ENCODE peak calls at places on chromosomes 2 and 18, in five cellular contexts. G is OCI-LY7, W is DND-41, L is GM23338, V is fibroblast of lung. Y is an unnamed sample.

GRCh38 chr2:196988599-196988998 is 62.1 kb upstream of the PGAP1 start:
- DNase-seq in G (no peak), W (peak; percentile 22), L (no peak), V (peak; percentile 15), Y (no peak)

GRCh38 chr18:45626330-45627203 is 11.3 kb downstream of the SLC14A2 start:
- DNase-seq in G (no peak), W (no peak), L (peak; percentile 78), V (no peak), Y (no peak)

GRCh38 chr2:216695401-216695821 is at the start of gene IGFBP5:
- DNase-seq in G (no peak), W (no peak), L (peak; percentile 94), V (peak; percentile 96), Y (no peak)

GRCh38 chr2:150167711-150168110 is 319.8 kb downstream of the RND3 start:
- DNase-seq in G (no peak), W (no peak), L (no peak), V (peak; percentile 51), Y (no peak)

GRCh38 chr2:105391058-105391627 is 7.7 kb downstream of the FHL2 start:
- DNase-seq in G (no peak), W (no peak), L (no peak), V (no peak), Y (no peak)

GRCh38 chr2:95374029-95374428 is 28.5 kb upstream of the FAHD2A start:
- DNase-seq in G (no peak), W (no peak), L (no peak), V (no peak), Y (no peak)

GRCh38 chr2:83196225-83196624 is 1262.9 kb downstream of the SUCLG1 start:
- DNase-seq in G (peak; percentile 14), W (no peak), L (peak; percentile 44), V (peak; percentile 75), Y (peak; percentile 67)

GRCh38 chr18:46211816-46212215 is 107.6 kb downstream of the HAUS1 start:
- DNase-seq in G (no peak), W (no peak), L (no peak), V (peak; percentile 37), Y (no peak)

GRCh38 chr2:25341753-25342371 is at the start of gene DNMT3A:
- DNase-seq in G (peak; percentile 72), W (peak; percentile 78), L (peak; percentile 78), V (peak; percentile 69), Y (peak; percentile 69)

GRCh38 chr18:45569566-45569965 is 45.7 kb upstream of the SLC14A2 start:
- DNase-seq in G (no peak), W (no peak), L (no peak), V (no peak), Y (no peak)

GRCh38 chr2:43220982-43221659 is 5.3 kb downstream of the ZFP36L2 start:
- DNase-seq in G (peak; percentile 54), W (peak; percentile 85), L (peak; percentile 76), V (peak; percentile 99), Y (peak; percentile 76)

GRCh38 chr2:119219873-119220272 is 3.8 kb upstream of the STEAP3 start:
- DNase-seq in G (no peak), W (no peak), L (no peak), V (peak; percentile 47), Y (no peak)

GRCh38 chr2:220775856-220776467 is 796.1 kb downstream of the EPHA4 start:
- DNase-seq in G (no peak), W (no peak), L (peak; percentile 6), V (no peak), Y (no peak)

GRCh38 chr2:135055182-135055786 is 3.2 kb downstream of the RAB3GAP1 start:
- DNase-seq in G (no peak), W (no peak), L (no peak), V (peak; percentile 43), Y (no peak)

GRCh38 chr2:78993518-78994148 is 31.9 kb upstream of the REG3G start:
- DNase-seq in G (no peak), W (no peak), L (peak; percentile 43), V (no peak), Y (peak; percentile 59)

GRCh38 chr2:64462171-64462570 is 8.2 kb downstream of the LGALSL start:
- DNase-seq in G (no peak), W (no peak), L (no peak), V (no peak), Y (no peak)

GRCh38 chr2:231483398-231484329 is 19.4 kb upstream of the NCL start:
- DNase-seq in G (no peak), W (no peak), L (peak; percentile 73), V (no peak), Y (no peak)
- H2AFZ ChIP-seq in G (peak overlapping the region; percentile 43), W (no peak overlapping the region), L (peak overlapping the region; percentile 86), V (peak overlapping the region; percentile 74), Y (no peak overlapping the region)

DNA sequence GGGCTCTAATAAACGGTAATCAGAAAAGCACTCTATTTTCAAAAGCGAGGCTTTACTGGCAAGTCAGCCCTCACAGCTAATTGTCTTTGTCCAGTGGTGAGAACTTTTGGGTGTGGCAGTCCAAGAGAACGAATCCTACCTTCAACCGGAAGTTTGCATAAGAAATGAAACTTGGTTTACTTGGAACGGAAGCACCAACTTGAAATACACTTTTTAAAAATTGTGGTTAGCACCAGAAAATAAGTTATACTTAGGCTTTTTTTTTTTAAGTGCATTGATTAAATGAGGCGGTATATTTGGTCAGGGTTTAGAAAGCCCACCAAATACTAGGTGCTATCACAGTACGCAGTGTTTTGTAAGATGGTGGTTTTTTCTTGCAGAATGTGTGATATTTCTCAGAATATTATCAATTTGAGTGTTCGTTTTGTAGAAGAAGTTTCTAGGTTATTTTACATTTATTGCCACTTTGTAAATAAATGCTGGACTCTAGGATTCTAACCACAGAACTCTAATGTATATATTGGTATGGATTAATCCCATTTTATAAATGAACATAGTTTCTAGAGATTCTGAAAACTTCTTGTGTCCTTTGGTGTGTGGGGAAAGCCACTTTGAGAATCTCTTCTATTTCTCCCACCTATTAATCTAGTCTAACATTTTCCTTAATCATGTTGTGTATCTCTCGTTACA is 1.2 kb downstream of the MYL12A start:
- DNase-seq in G (peak; percentile 67), W (peak; percentile 37), L (no peak), V (peak; percentile 70), Y (peak; percentile 77)
- H4K20me1 ChIP-seq in G (peaks cover 21% of the 10 kb centered on the region), W (peaks cover 19% of the 10 kb centered on the region), L (peaks cover 17% of the 10 kb centered on the region), V (no peaks in the 10 kb centered on the region), Y (peaks cover 14% of the 10 kb centered on the region)

GRCh38 chr2:113858764-113859163 is 31.1 kb upstream of the ACTR3 start:
- DNase-seq in G (no peak), W (no peak), L (no peak), V (peak; percentile 84), Y (no peak)
- H2AFZ ChIP-seq in G (peak overlapping the region; percentile 42), W (no peak overlapping the region), L (no peak overlapping the region), V (no peak overlapping the region), Y (no peak overlapping the region)

GRCh38 chr18:13630869-13631268 is 95.5 kb downstream of the FAM210A start:
- DNase-seq in G (no peak), W (no peak), L (no peak), V (no peak), Y (no peak)

GRCh38 chr18:13628211-13628610 is 98.1 kb downstream of the FAM210A start:
- DNase-seq in G (no peak), W (no peak), L (no peak), V (no peak), Y (no peak)

GRCh38 chr18:13626544-13626908 is 99.8 kb downstream of the FAM210A start:
- DNase-seq in G (no peak), W (no peak), L (no peak), V (no peak), Y (no peak)

GRCh38 chr18:13627639-13628038 is 98.7 kb downstream of the FAM210A start:
- DNase-seq in G (no peak), W (peak; percentile 3), L (no peak), V (no peak), Y (no peak)

GRCh38 chr18:13629841-13630747 is 96.3 kb downstream of the FAM210A start:
- DNase-seq in G (peak; percentile 82), W (peak; percentile 56), L (peak; percentile 90), V (peak; percentile 55), Y (peak; percentile 83)
- H4K20me1 ChIP-seq in G (no peaks in the 10 kb centered on the region), W (peaks cover 57% of the 10 kb centered on the region), L (no peaks in the 10 kb centered on the region), V (no peaks in the 10 kb centered on the region), Y (peaks cover 46% of the 10 kb centered on the region)

DNA sequence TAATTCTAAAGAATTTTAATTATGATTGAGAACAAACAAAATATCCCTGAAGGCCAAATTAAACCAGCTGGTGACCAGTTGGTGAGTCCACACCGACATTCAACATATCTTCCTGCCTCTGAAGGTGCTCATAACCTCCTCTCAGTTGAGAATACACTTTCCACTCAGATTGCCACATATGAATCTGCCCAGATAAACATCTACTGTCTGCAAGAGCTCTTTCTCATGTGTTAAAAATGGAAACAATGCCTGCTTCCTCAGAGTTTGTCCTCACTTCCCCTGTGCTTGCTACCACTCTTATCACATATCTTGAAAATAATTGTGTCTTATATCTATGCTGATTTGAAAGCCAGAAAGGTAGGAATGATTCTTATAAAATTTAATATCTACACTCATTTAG is 177.7 kb upstream of the GULP1 start:
- DNase-seq in G (no peak), W (no peak), L (no peak), V (peak; percentile 5), Y (no peak)
- H2AFZ ChIP-seq in G (no peak overlapping the region), W (no peak overlapping the region), L (peak overlapping the region; percentile 7), V (peak overlapping the region; percentile 36), Y (no peak overlapping the region)

GRCh38 chr2:230774348-230774951 is 61.8 kb downstream of the CAB39 start:
- DNase-seq in G (no peak), W (no peak), L (no peak), V (peak; percentile 94), Y (no peak)

GRCh38 chr2:230777681-230778080 is 65.0 kb downstream of the CAB39 start:
- DNase-seq in G (no peak), W (no peak), L (no peak), V (no peak), Y (no peak)

GRCh38 chr2:230773039-230773773 is 60.6 kb downstream of the CAB39 start:
- DNase-seq in G (no peak), W (no peak), L (no peak), V (no peak), Y (no peak)

GRCh38 chr2:230778350-230779140 is 65.9 kb downstream of the CAB39 start:
- DNase-seq in G (no peak), W (no peak), L (no peak), V (peak; percentile 42), Y (no peak)

GRCh38 chr2:230775737-230776136 is 63.1 kb downstream of the CAB39 start:
- DNase-seq in G (no peak), W (no peak), L (no peak), V (no peak), Y (no peak)
- H4K20me1 ChIP-seq in G (no peaks in the 10 kb centered on the region), W (peaks cover 10% of the 10 kb centered on the region), L (peaks cover 11% of the 10 kb centered on the region), V (no peaks in the 10 kb centered on the region), Y (no peaks in the 10 kb centered on the region)

GRCh38 chr2:173218331-173219056 is 136.2 kb upstream of the CDCA7 start:
- DNase-seq in G (no peak), W (no peak), L (peak; percentile 50), V (peak; percentile 38), Y (no peak)

GRCh38 chr2:173223880-173224279 is 130.8 kb upstream of the CDCA7 start:
- DNase-seq in G (no peak), W (no peak), L (no peak), V (no peak), Y (no peak)

GRCh38 chr2:173221937-173222594 is 132.6 kb upstream of the CDCA7 start:
- DNase-seq in G (no peak), W (no peak), L (no peak), V (no peak), Y (no peak)

GRCh38 chr2:173217106-173217840 is 137.4 kb upstream of the CDCA7 start:
- DNase-seq in G (no peak), W (no peak), L (peak; percentile 27), V (no peak), Y (no peak)

GRCh38 chr2:173221081-173221695 is 133.5 kb upstream of the CDCA7 start:
- DNase-seq in G (no peak), W (no peak), L (no peak), V (no peak), Y (no peak)
- H2AFZ ChIP-seq in G (no peak overlapping the region), W (no peak overlapping the region), L (no peak overlapping the region), V (no peak overlapping the region), Y (no peak overlapping the region)

GRCh38 chr2:60898567-60898966 is 17.2 kb downstream of the REL start:
- DNase-seq in G (no peak), W (no peak), L (no peak), V (no peak), Y (no peak)
- H4K20me1 ChIP-seq in G (no peaks in the 10 kb centered on the region), W (no peaks in the 10 kb centered on the region), L (no peaks in the 10 kb centered on the region), V (no peaks in the 10 kb centered on the region), Y (no peaks in the 10 kb centered on the region)